ENCODE peak calls at places on chromosome 16, in six cellular contexts. X, N, D, F, A and Q are unnamed samples.

GRCh38 chr16:74749291-74750055 is 25.1 kb downstream of the FA2H start:
- DNase-seq in A (peak), N (no peak), D (no peak), X (no peak), F (no peak), Q (no peak)

GRCh38 chr16:1580956-1581355 is 30.9 kb downstream of the IFT140 start:
- DNase-seq in N (no peak), A (no peak), F (no peak), X (no peak), D (no peak), Q (no peak)

GRCh38 chr16:914453-914852 is 56.3 kb downstream of the LMF1 start:
- DNase-seq in N (no peak), X (peak), D (no peak), F (no peak), A (no peak), Q (peak)

GRCh38 chr16:24970708-24971107 is 44.5 kb downstream of the ARHGAP17 start:
- DNase-seq in X (no peak), A (no peak), F (no peak), D (no peak), N (no peak), Q (no peak)

GRCh38 chr16:89096768-89097527 is 3.3 kb downstream of the ACSF3 start:
- DNase-seq in A (peak), F (no peak), X (no peak), N (no peak), D (peak), Q (peak)

GRCh38 chr16:55384848-55385247 is 60.8 kb downstream of the IRX6 start:
- DNase-seq in N (no peak), A (no peak), F (no peak), D (no peak), X (no peak), Q (no peak)

GRCh38 chr16:30335598-30336474 is 19.3 kb downstream of the CD2BP2 start:
- DNase-seq in A (peak), D (no peak), X (no peak), F (no peak), N (no peak), Q (peak)

GRCh38 chr16:12337776-12338655 is 361.5 kb downstream of the SNX29 start:
- DNase-seq in D (no peak), N (no peak), A (no peak), X (no peak), F (no peak), Q (no peak)

GRCh38 chr16:83609178-83609577 is 198.6 kb upstream of the HSBP1 start:
- DNase-seq in X (no peak), N (no peak), D (no peak), F (no peak), A (peak), Q (no peak)

GRCh38 chr16:79871906-79872305 is 271.4 kb upstream of the MAF start:
- DNase-seq in D (no peak), X (no peak), A (no peak), N (no peak), F (no peak), Q (no peak)

GRCh38 chr16:22022151-22022550 is 14.2 kb downstream of the MOSMO start:
- DNase-seq in A (no peak), D (no peak), N (no peak), F (no peak), X (no peak), Q (no peak)

GRCh38 chr16:22623351-22623781 is 112.7 kb downstream of the NPIPB5 start:
- DNase-seq in X (peak), F (no peak), D (no peak), N (no peak), A (peak), Q (no peak)

GRCh38 chr16:1787056-1787321 is 4.2 kb downstream of the NUBP2 start:
- DNase-seq in D (no peak), A (no peak), F (no peak), N (no peak), X (no peak), Q (no peak)